ENCODE peak calls at places on chromosomes 2 and 18, in nine cellular contexts. One of them, this sample, is unnamed. For H3K4me1, the result is how much of the 10 kb centered on the place peaks cover.

GRCh38 chr2:100397976-100398375 is 19.5 kb downstream of the CHST10 start:
- DNase-seq in A549: no peak
- DNase-seq in adrenal gland: no peak
- DNase-seq in kidney: no peak
- DNase-seq in A673: no peak
- DNase-seq in PC-9: no peak
- DNase-seq in neural progenitor cell: no peak
- DNase-seq in GM23248: no peak
- DNase-seq in mesenchymal stem cell: no peak
- DNase-seq in this sample: no peak

GRCh38 chr2:80496770-80497169 is 192.2 kb upstream of the LRRTM1 start:
- DNase-seq in GM23248: peak
- DNase-seq in mesenchymal stem cell: peak
- DNase-seq in A549: no peak
- DNase-seq in neural progenitor cell: no peak
- DNase-seq in kidney: no peak
- DNase-seq in A673: no peak
- DNase-seq in PC-9: no peak
- DNase-seq in adrenal gland: no peak
- DNase-seq in this sample: no peak

GRCh38 chr2:134289225-134289624 is 35.4 kb downstream of the MGAT5 start:
- DNase-seq in A549: no peak
- DNase-seq in PC-9: no peak
- DNase-seq in mesenchymal stem cell: no peak
- DNase-seq in GM23248: no peak
- DNase-seq in adrenal gland: no peak
- DNase-seq in A673: no peak
- DNase-seq in kidney: no peak
- DNase-seq in neural progenitor cell: no peak
- DNase-seq in this sample: no peak

GRCh38 chr2:105990624-105991023 is 203.5 kb downstream of the UXS1 start:
- DNase-seq in adrenal gland: no peak
- DNase-seq in A673: no peak
- DNase-seq in A549: no peak
- DNase-seq in GM23248: no peak
- DNase-seq in kidney: no peak
- DNase-seq in PC-9: no peak
- DNase-seq in neural progenitor cell: no peak
- DNase-seq in mesenchymal stem cell: no peak
- DNase-seq in this sample: no peak

GRCh38 chr18:79600141-79600540 is 79.5 kb upstream of the CTDP1 start:
- DNase-seq in GM23248: no peak
- DNase-seq in A549: no peak
- DNase-seq in PC-9: no peak
- DNase-seq in neural progenitor cell: no peak
- DNase-seq in mesenchymal stem cell: no peak
- DNase-seq in adrenal gland: no peak
- DNase-seq in kidney: peak
- DNase-seq in A673: no peak
- DNase-seq in this sample: peak

GRCh38 chr2:57934659-57935058 is 111.9 kb upstream of the VRK2 start:
- DNase-seq in A549: no peak
- DNase-seq in kidney: no peak
- DNase-seq in neural progenitor cell: no peak
- DNase-seq in mesenchymal stem cell: no peak
- DNase-seq in adrenal gland: no peak
- DNase-seq in PC-9: no peak
- DNase-seq in GM23248: no peak
- DNase-seq in A673: no peak
- DNase-seq in this sample: no peak

GRCh38 chr2:73740767-73741166 is 3.6 kb upstream of the TPRKB start:
- DNase-seq in GM23248: no peak
- DNase-seq in adrenal gland: no peak
- DNase-seq in neural progenitor cell: no peak
- DNase-seq in mesenchymal stem cell: no peak
- DNase-seq in kidney: no peak
- DNase-seq in A549: no peak
- DNase-seq in A673: no peak
- DNase-seq in PC-9: no peak
- DNase-seq in this sample: no peak

GRCh38 chr18:75107196-75107930 is 101.6 kb downstream of the PTGR3 start:
- DNase-seq in neural progenitor cell: no peak
- DNase-seq in A673: no peak
- DNase-seq in adrenal gland: no peak
- DNase-seq in mesenchymal stem cell: no peak
- DNase-seq in PC-9: no peak
- DNase-seq in GM23248: no peak
- DNase-seq in A549: no peak
- DNase-seq in kidney: no peak
- DNase-seq in this sample: no peak

GRCh38 chr2:64455545-64455944 is 1.6 kb downstream of the LGALSL start:
- DNase-seq in neural progenitor cell: no peak
- DNase-seq in adrenal gland: peak
- DNase-seq in mesenchymal stem cell: peak
- DNase-seq in kidney: no peak
- DNase-seq in PC-9: no peak
- DNase-seq in GM23248: no peak
- DNase-seq in A549: peak
- DNase-seq in A673: no peak
- DNase-seq in this sample: no peak

GRCh38 chr2:71000780-71001591 is 6.3 kb upstream of the TEX261 start:
- DNase-seq in mesenchymal stem cell: peak
- DNase-seq in kidney: peak
- DNase-seq in GM23248: peak
- DNase-seq in A673: peak
- DNase-seq in adrenal gland: peak
- DNase-seq in A549: peak
- DNase-seq in neural progenitor cell: peak
- DNase-seq in PC-9: no peak
- DNase-seq in this sample: peak

GRCh38 chr2:38613126-38613848 is 10.6 kb upstream of the HNRNPLL start:
- DNase-seq in A549: no peak
- DNase-seq in GM23248: peak
- DNase-seq in adrenal gland: peak
- DNase-seq in A673: no peak
- DNase-seq in kidney: no peak
- DNase-seq in mesenchymal stem cell: peak
- DNase-seq in neural progenitor cell: no peak
- DNase-seq in PC-9: no peak
- DNase-seq in this sample: no peak

GRCh38 chr2:73290049-73290839 is 3.1 kb downstream of the EGR4 start:
- DNase-seq in adrenal gland: peak
- DNase-seq in A673: peak
- DNase-seq in kidney: no peak
- DNase-seq in PC-9: peak
- DNase-seq in mesenchymal stem cell: peak
- DNase-seq in neural progenitor cell: peak
- DNase-seq in A549: peak
- DNase-seq in GM23248: peak
- DNase-seq in this sample: no peak

GRCh38 chr2:35447210-35447609 is 908.4 kb upstream of the CRIM1 start:
- DNase-seq in GM23248: no peak
- DNase-seq in A673: no peak
- DNase-seq in A549: no peak
- DNase-seq in kidney: no peak
- DNase-seq in neural progenitor cell: no peak
- DNase-seq in PC-9: no peak
- DNase-seq in adrenal gland: no peak
- DNase-seq in mesenchymal stem cell: peak
- DNase-seq in this sample: no peak

GRCh38 chr2:72141032-72141645 is 6.5 kb downstream of the CYP26B1 start:
- DNase-seq in adrenal gland: no peak
- DNase-seq in GM23248: no peak
- DNase-seq in A673: no peak
- DNase-seq in PC-9: no peak
- DNase-seq in neural progenitor cell: no peak
- DNase-seq in A549: no peak
- DNase-seq in kidney: no peak
- DNase-seq in mesenchymal stem cell: no peak
- DNase-seq in this sample: peak

GRCh38 chr2:215505044-215505786 is 69.3 kb upstream of the FN1 start:
- DNase-seq in neural progenitor cell: no peak
- DNase-seq in A673: no peak
- DNase-seq in kidney: no peak
- DNase-seq in A549: peak
- DNase-seq in PC-9: no peak
- DNase-seq in mesenchymal stem cell: peak
- DNase-seq in GM23248: peak
- DNase-seq in adrenal gland: no peak
- DNase-seq in this sample: no peak

GRCh38 chr2:166573393-166573792 is 79.3 kb upstream of the SCN7A start:
- DNase-seq in PC-9: no peak
- DNase-seq in GM23248: peak
- DNase-seq in kidney: no peak
- DNase-seq in A673: peak
- DNase-seq in adrenal gland: no peak
- DNase-seq in mesenchymal stem cell: peak
- DNase-seq in neural progenitor cell: peak
- DNase-seq in A549: no peak
- DNase-seq in this sample: no peak

GRCh38 chr2:120852200-120852815 is 116.6 kb downstream of the GLI2 start:
- DNase-seq in neural progenitor cell: no peak
- DNase-seq in GM23248: no peak
- DNase-seq in A549: no peak
- DNase-seq in kidney: no peak
- DNase-seq in mesenchymal stem cell: no peak
- DNase-seq in A673: no peak
- DNase-seq in PC-9: no peak
- DNase-seq in adrenal gland: no peak
- DNase-seq in this sample: peak

GRCh38 chr2:239911630-239912071 is 113.5 kb downstream of the NDUFA10 start:
- DNase-seq in mesenchymal stem cell: no peak
- DNase-seq in A549: no peak
- DNase-seq in kidney: no peak
- DNase-seq in adrenal gland: no peak
- DNase-seq in A673: no peak
- DNase-seq in PC-9: no peak
- DNase-seq in neural progenitor cell: no peak
- DNase-seq in GM23248: no peak
- DNase-seq in this sample: peak

GRCh38 chr2:28270456-28271146 is 122.1 kb upstream of the FOSL2 start:
- DNase-seq in PC-9: peak
- DNase-seq in GM23248: no peak
- DNase-seq in kidney: no peak
- DNase-seq in mesenchymal stem cell: no peak
- DNase-seq in neural progenitor cell: no peak
- DNase-seq in A549: no peak
- DNase-seq in adrenal gland: no peak
- DNase-seq in A673: no peak
- DNase-seq in this sample: no peak

GRCh38 chr2:28273751-28274150 is 118.9 kb upstream of the FOSL2 start:
- DNase-seq in adrenal gland: no peak
- DNase-seq in A673: no peak
- DNase-seq in GM23248: no peak
- DNase-seq in mesenchymal stem cell: no peak
- DNase-seq in PC-9: peak
- DNase-seq in kidney: no peak
- DNase-seq in neural progenitor cell: no peak
- DNase-seq in A549: peak
- DNase-seq in this sample: no peak

GRCh38 chr2:28271914-28272240 is 120.8 kb upstream of the FOSL2 start:
- DNase-seq in kidney: no peak
- DNase-seq in GM23248: no peak
- DNase-seq in A673: no peak
- DNase-seq in PC-9: no peak
- DNase-seq in adrenal gland: no peak
- DNase-seq in A549: no peak
- DNase-seq in neural progenitor cell: no peak
- DNase-seq in mesenchymal stem cell: no peak
- DNase-seq in this sample: no peak

GRCh38 chr2:28269019-28269784 is 123.5 kb upstream of the FOSL2 start:
- DNase-seq in adrenal gland: no peak
- DNase-seq in A673: no peak
- DNase-seq in GM23248: no peak
- DNase-seq in kidney: no peak
- DNase-seq in PC-9: peak
- DNase-seq in neural progenitor cell: no peak
- DNase-seq in mesenchymal stem cell: peak
- DNase-seq in A549: peak
- DNase-seq in this sample: no peak

GRCh38 chr2:28271231-28271913 is 121.3 kb upstream of the FOSL2 start:
- DNase-seq in PC-9: no peak
- DNase-seq in A549: no peak
- DNase-seq in adrenal gland: no peak
- DNase-seq in A673: no peak
- DNase-seq in neural progenitor cell: no peak
- DNase-seq in GM23248: no peak
- DNase-seq in mesenchymal stem cell: no peak
- DNase-seq in kidney: no peak
- DNase-seq in this sample: no peak
- H3K4me1 ChIP-seq in PC-9: half or more
- H3K4me1 ChIP-seq in A549: half or more
- H3K4me1 ChIP-seq in adrenal gland: under half
- H3K4me1 ChIP-seq in A673: under half
- H3K4me1 ChIP-seq in neural progenitor cell: under half
- H3K4me1 ChIP-seq in GM23248: under half
- H3K4me1 ChIP-seq in mesenchymal stem cell: under half
- H3K4me1 ChIP-seq in kidney: under half
- H3K4me1 ChIP-seq in this sample: under half

GRCh38 chr2:8681786-8682692 is at the start of gene ID2:
- DNase-seq in A549: peak
- DNase-seq in neural progenitor cell: peak
- DNase-seq in kidney: peak
- DNase-seq in GM23248: peak
- DNase-seq in PC-9: peak
- DNase-seq in adrenal gland: peak
- DNase-seq in A673: peak
- DNase-seq in mesenchymal stem cell: peak
- DNase-seq in this sample: peak
- H3K4me1 ChIP-seq in A549: under half
- H3K4me1 ChIP-seq in neural progenitor cell: under half
- H3K4me1 ChIP-seq in kidney: under half
- H3K4me1 ChIP-seq in GM23248: under half
- H3K4me1 ChIP-seq in PC-9: under half
- H3K4me1 ChIP-seq in adrenal gland: under half
- H3K4me1 ChIP-seq in A673: under half
- H3K4me1 ChIP-seq in mesenchymal stem cell: under half
- H3K4me1 ChIP-seq in this sample: under half

DNA sequence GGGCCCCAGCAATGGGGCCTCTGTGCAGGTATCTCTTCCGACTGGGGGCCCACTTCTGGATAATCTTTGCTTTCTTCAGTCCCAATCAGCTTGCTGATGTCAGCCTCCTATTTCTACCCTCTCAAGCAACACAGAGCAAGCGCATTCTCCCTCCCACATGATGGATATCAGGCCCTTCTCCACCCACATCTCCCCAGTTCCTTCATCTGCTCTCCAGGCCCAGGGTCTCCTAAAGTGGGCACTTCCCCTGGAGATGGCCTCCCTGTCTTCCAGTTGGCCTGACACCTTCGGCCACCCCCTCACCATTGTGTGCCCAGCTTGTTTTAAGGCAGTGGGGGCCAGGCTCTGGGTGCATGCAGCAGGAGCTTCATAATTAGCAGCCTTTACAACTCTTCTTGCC is 96.6 kb upstream of the MCFD2 start:
- DNase-seq in kidney: no peak
- DNase-seq in A673: no peak
- DNase-seq in neural progenitor cell: no peak
- DNase-seq in A549: no peak
- DNase-seq in PC-9: no peak
- DNase-seq in adrenal gland: no peak
- DNase-seq in GM23248: no peak
- DNase-seq in mesenchymal stem cell: no peak
- DNase-seq in this sample: no peak
- H3K4me1 ChIP-seq in kidney: under half
- H3K4me1 ChIP-seq in A673: under half
- H3K4me1 ChIP-seq in neural progenitor cell: under half
- H3K4me1 ChIP-seq in A549: under half
- H3K4me1 ChIP-seq in PC-9: under half
- H3K4me1 ChIP-seq in adrenal gland: under half
- H3K4me1 ChIP-seq in GM23248: under half
- H3K4me1 ChIP-seq in mesenchymal stem cell: under half
- H3K4me1 ChIP-seq in this sample: under half

GRCh38 chr2:158487419-158487818 is 30.7 kb downstream of the PKP4 start:
- DNase-seq in neural progenitor cell: no peak
- DNase-seq in adrenal gland: peak
- DNase-seq in PC-9: no peak
- DNase-seq in A673: no peak
- DNase-seq in kidney: no peak
- DNase-seq in mesenchymal stem cell: peak
- DNase-seq in GM23248: peak
- DNase-seq in A549: no peak
- DNase-seq in this sample: no peak
- H3K4me1 ChIP-seq in neural progenitor cell: under half
- H3K4me1 ChIP-seq in adrenal gland: under half
- H3K4me1 ChIP-seq in PC-9: under half
- H3K4me1 ChIP-seq in A673: half or more
- H3K4me1 ChIP-seq in kidney: under half
- H3K4me1 ChIP-seq in mesenchymal stem cell: under half
- H3K4me1 ChIP-seq in GM23248: under half
- H3K4me1 ChIP-seq in A549: half or more
- H3K4me1 ChIP-seq in this sample: under half